ENCODE peak calls at places on chromosomes 4 and X, in nine cellular contexts. A, O, K, W, D, P, Q, Z and C are unnamed samples.

GRCh38 chrX:13899607-13900006 is 82.7 kb upstream of the GPM6B start:
- DNase-seq in A (no peak), O (no peak), K (no peak), W (no peak), D (no peak), P (no peak), Q (no peak), Z (peak), C (no peak)

GRCh38 chr4:44629280-44629866 is 22.1 kb downstream of the YIPF7 start:
- DNase-seq in A (no peak), O (peak), K (peak), W (no peak), D (no peak), P (peak), Q (no peak), Z (peak), C (no peak)

GRCh38 chr4:123390846-123391456 is 5.6 kb upstream of the SPRY1 start:
- DNase-seq in A (no peak), O (no peak), K (peak), W (no peak), D (no peak), P (no peak), Q (no peak), Z (no peak), C (no peak)

GRCh38 chr4:81664079-81664478 is 192.4 kb upstream of the RASGEF1B start:
- DNase-seq in A (no peak), O (no peak), K (no peak), W (no peak), D (no peak), P (no peak), Q (no peak), Z (no peak), C (no peak)

GRCh38 chrX:48960291-48960690 is 2.9 kb upstream of the OTUD5 start:
- DNase-seq in A (no peak), O (no peak), K (no peak), W (no peak), D (no peak), P (peak), Q (no peak), Z (no peak), C (no peak)

GRCh38 chrX:56800801-56801200 is 71.8 kb downstream of the NBDY start:
- DNase-seq in A (no peak), O (peak), K (peak), W (no peak), D (no peak), P (peak), Q (no peak), Z (no peak), C (no peak)

GRCh38 chr4:109559625-109559982 is 442 bp upstream of the MCUB start:
- DNase-seq in A (peak), O (peak), K (no peak), W (peak), D (no peak), P (peak), Q (peak), Z (no peak), C (peak)

GRCh38 chrX:151240237-151240636 is 63.9 kb downstream of the GPR50 start:
- DNase-seq in A (no peak), O (no peak), K (no peak), W (no peak), D (no peak), P (no peak), Q (no peak), Z (no peak), C (no peak)

GRCh38 chr4:88675543-88675942 is 22.1 kb downstream of the NAP1L5 start:
- DNase-seq in A (no peak), O (no peak), K (no peak), W (no peak), D (no peak), P (no peak), Q (no peak), Z (no peak), C (no peak)

GRCh38 chrX:136572030-136572429 is 40.0 kb downstream of the VGLL1 start:
- DNase-seq in A (no peak), O (no peak), K (no peak), W (no peak), D (no peak), P (no peak), Q (no peak), Z (no peak), C (no peak)
- TF ChIP-seq CTCF in A (no peak), O (peak), K (peak), W (no peak), D (no peak), P (no peak), Q (no peak), Z (no peak), C (no peak)

DNA sequence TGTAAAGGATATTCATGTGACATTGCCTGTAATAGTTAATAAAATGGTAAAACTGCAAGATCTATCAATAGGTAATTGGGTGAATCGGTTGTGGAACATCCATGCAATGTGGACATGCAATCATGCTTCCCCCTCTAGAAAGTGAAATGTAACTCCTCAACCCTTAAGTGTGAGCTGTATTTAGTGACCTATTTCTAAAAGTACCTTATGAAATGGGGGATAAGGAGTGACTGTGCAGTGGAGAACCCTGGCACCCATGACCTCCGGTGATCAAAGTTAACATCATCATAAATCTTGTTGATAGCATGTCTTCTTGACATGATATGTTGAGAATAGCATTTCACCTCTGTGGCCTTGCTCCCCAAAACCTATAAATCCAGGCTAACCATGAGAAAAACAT is 53.6 kb upstream of the PPARGC1A start:
- DNase-seq in A (no peak), O (no peak), K (no peak), W (no peak), D (no peak), P (no peak), Q (no peak), Z (no peak), C (no peak)
- TF ChIP-seq CTCF in A (no peak), O (no peak), K (no peak), W (no peak), D (no peak), P (no peak), Q (no peak), Z (no peak), C (no peak)

GRCh38 chrX:131063613-131064012 is 5.5 kb downstream of the ARHGAP36 start:
- DNase-seq in A (no peak), O (no peak), K (no peak), W (no peak), D (no peak), P (no peak), Q (no peak), Z (no peak), C (no peak)
- TF ChIP-seq CTCF in A (no peak), O (no peak), K (peak), W (no peak), D (no peak), P (no peak), Q (no peak), Z (no peak), C (no peak)

GRCh38 chr4:41883988-41884737 is 51.1 kb upstream of the TMEM33 start:
- DNase-seq in A (no peak), O (no peak), K (no peak), W (no peak), D (no peak), P (no peak), Q (no peak), Z (no peak), C (no peak)
- TF ChIP-seq CTCF in A (no peak), O (no peak), K (no peak), W (no peak), D (no peak), P (no peak), Q (no peak), Z (no peak), C (no peak)

DNA sequence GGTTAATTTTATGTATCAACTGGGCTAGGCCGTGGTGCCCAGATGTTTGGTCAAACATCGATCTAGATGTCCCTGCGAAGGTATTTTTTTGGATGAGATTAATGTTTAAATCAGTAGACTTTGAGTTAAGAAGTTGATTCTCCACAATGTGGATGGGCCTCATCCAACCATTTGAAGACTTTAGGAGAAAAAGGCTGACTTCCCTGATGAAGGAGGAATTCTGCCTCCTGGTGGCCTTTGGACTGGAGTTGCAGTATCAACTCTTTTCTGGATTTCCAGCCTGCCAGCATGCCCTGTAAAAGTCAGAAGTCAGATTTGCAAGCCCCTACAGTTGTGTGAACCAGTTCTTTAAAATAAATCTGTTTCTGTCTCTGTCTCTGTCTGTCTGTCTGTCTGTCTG is 91.4 kb downstream of the STK32B start:
- DNase-seq in A (no peak), O (no peak), K (peak), W (peak), D (no peak), P (no peak), Q (no peak), Z (peak), C (no peak)
- TF ChIP-seq CTCF in A (peak), O (no peak), K (no peak), W (peak), D (no peak), P (peak), Q (peak), Z (peak), C (no peak)

GRCh38 chr4:85658766-85659439 is 184.0 kb downstream of the ARHGAP24 start:
- DNase-seq in A (no peak), O (no peak), K (no peak), W (no peak), D (no peak), P (no peak), Q (no peak), Z (no peak), C (no peak)
- TF ChIP-seq CTCF in A (no peak), O (no peak), K (no peak), W (no peak), D (no peak), P (no peak), Q (no peak), Z (no peak), C (no peak)

GRCh38 chr4:186149872-186150271 is 41.5 kb upstream of the CYP4V2 start:
- DNase-seq in A (no peak), O (no peak), K (peak), W (peak), D (peak), P (no peak), Q (peak), Z (no peak), C (no peak)

GRCh38 chr4:186146443-186146842 is 41.9 kb downstream of the FAM149A start:
- DNase-seq in A (no peak), O (no peak), K (no peak), W (no peak), D (no peak), P (no peak), Q (no peak), Z (no peak), C (no peak)

GRCh38 chr4:186148335-186148975 is 42.9 kb upstream of the CYP4V2 start:
- DNase-seq in A (no peak), O (no peak), K (no peak), W (no peak), D (no peak), P (no peak), Q (no peak), Z (no peak), C (no peak)

GRCh38 chr4:186144596-186145569 is 40.4 kb downstream of the FAM149A start:
- DNase-seq in A (peak), O (no peak), K (peak), W (peak), D (no peak), P (no peak), Q (peak), Z (peak), C (no peak)

GRCh38 chr4:186144180-186144579 is 39.7 kb downstream of the FAM149A start:
- DNase-seq in A (no peak), O (no peak), K (peak), W (no peak), D (no peak), P (no peak), Q (no peak), Z (peak), C (no peak)
- TF ChIP-seq CTCF in A (peak), O (no peak), K (no peak), W (no peak), D (no peak), P (no peak), Q (peak), Z (no peak), C (no peak)

GRCh38 chrX:30489323-30489722 is 88.2 kb downstream of the TASL start:
- DNase-seq in A (no peak), O (no peak), K (peak), W (no peak), D (no peak), P (no peak), Q (no peak), Z (no peak), C (no peak)
- TF ChIP-seq CTCF in A (no peak), O (no peak), K (peak), W (no peak), D (no peak), P (no peak), Q (no peak), Z (no peak), C (no peak)

GRCh38 chr4:90030202-90030601 is 97.0 kb upstream of the CCSER1 start:
- DNase-seq in A (no peak), O (no peak), K (no peak), W (no peak), D (no peak), P (no peak), Q (no peak), Z (no peak), C (no peak)

GRCh38 chr4:90027565-90027964 is 99.6 kb upstream of the CCSER1 start:
- DNase-seq in A (no peak), O (no peak), K (peak), W (no peak), D (no peak), P (no peak), Q (no peak), Z (no peak), C (no peak)

GRCh38 chr4:90028460-90028859 is 98.7 kb upstream of the CCSER1 start:
- DNase-seq in A (no peak), O (no peak), K (no peak), W (no peak), D (no peak), P (no peak), Q (no peak), Z (no peak), C (no peak)

GRCh38 chr4:90025248-90025647 is 101.9 kb upstream of the CCSER1 start:
- DNase-seq in A (no peak), O (no peak), K (peak), W (no peak), D (no peak), P (no peak), Q (no peak), Z (no peak), C (no peak)

GRCh38 chr4:90030953-90031352 is 96.2 kb upstream of the CCSER1 start:
- DNase-seq in A (no peak), O (no peak), K (no peak), W (no peak), D (no peak), P (no peak), Q (no peak), Z (no peak), C (no peak)
- TF ChIP-seq CTCF in A (no peak), O (no peak), K (no peak), W (no peak), D (no peak), P (no peak), Q (no peak), Z (no peak), C (no peak)

DNA sequence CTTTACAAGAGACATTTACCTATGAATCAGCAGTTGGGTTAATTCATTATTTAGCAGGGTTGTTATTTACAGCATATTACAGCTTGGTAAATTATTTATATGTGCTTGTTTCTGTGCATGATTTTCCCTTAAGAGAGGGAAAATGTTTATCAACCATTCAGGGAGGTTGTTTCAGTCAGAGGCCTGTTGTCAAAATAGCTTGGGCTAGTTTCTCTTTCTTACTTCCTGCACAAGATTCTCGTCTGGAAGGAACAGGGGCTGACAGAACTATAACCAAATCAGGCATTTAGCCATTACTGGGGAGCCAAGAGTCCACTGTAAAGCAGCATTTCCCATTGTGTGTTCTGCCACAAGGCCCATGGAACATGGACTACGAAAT is 135.8 kb downstream of the HS6ST2 start:
- DNase-seq in A (no peak), O (no peak), K (peak), W (no peak), D (no peak), P (no peak), Q (no peak), Z (no peak), C (no peak)
- TF ChIP-seq CTCF in A (no peak), O (no peak), K (no peak), W (no peak), D (no peak), P (no peak), Q (no peak), Z (no peak), C (no peak)